ENCODE peak calls at places on chromosomes 16 and 17, in six cellular contexts. I is stimulated activated CD4-positive, alpha-beta T cell treated with anti-CD3 and anti-CD28 coated beads, Interleukin-15, amount 100 ng/mL, for 1 hour; Z is NCI-H460; J is GM20000; L is right lobe of liver; G is IMR-90. P is an unnamed sample.

GRCh38 chr17:22694362-22695227 is 1002.3 kb downstream of the KCNJ18 start:
- DNase-seq in I (no peak), Z (no peak), J (no peak), L (no peak), G (no peak), P (no peak)

GRCh38 chr17:40799859-40800258 is at the start of gene KRT28:
- DNase-seq in I (no peak), Z (no peak), J (no peak), L (no peak), G (no peak), P (no peak)

GRCh38 chr17:43769426-43769825 is 9.4 kb downstream of the DUSP3 start:
- DNase-seq in I (no peak), Z (no peak), J (no peak), L (no peak), G (no peak), P (no peak)

GRCh38 chr17:65413390-65413789 is 148.1 kb downstream of the AXIN2 start:
- DNase-seq in I (no peak), Z (no peak), J (no peak), L (no peak), G (no peak), P (no peak)

GRCh38 chr16:66228791-66229190 is 137.7 kb upstream of the CDH5 start:
- DNase-seq in I (no peak), Z (no peak), J (no peak), L (no peak), G (peak), P (peak)

GRCh38 chr17:59827721-59828477 is 64.8 kb downstream of the TUBD1 start:
- DNase-seq in I (no peak), Z (no peak), J (no peak), L (no peak), G (no peak), P (peak)

GRCh38 chr16:27543801-27544200 is 5.9 kb downstream of the GTF3C1 start:
- DNase-seq in I (no peak), Z (no peak), J (no peak), L (no peak), G (no peak), P (no peak)

GRCh38 chr17:58870747-58871146 is 115.1 kb downstream of the PPM1E start:
- DNase-seq in I (no peak), Z (no peak), J (no peak), L (no peak), G (no peak), P (no peak)

GRCh38 chr17:9959377-9959981 is 54.4 kb upstream of the RCVRN start:
- DNase-seq in I (no peak), Z (peak), J (peak), L (no peak), G (peak), P (peak)

GRCh38 chr17:75288784-75289121 is 480 bp downstream of the SLC25A19 start:
- DNase-seq in I (peak), Z (no peak), J (no peak), L (peak), G (no peak), P (no peak)

GRCh38 chr17:41150026-41150425 is 401 bp upstream of the KRTAP4-5 start:
- DNase-seq in I (no peak), Z (no peak), J (no peak), L (no peak), G (no peak), P (no peak)

GRCh38 chr16:17831330-17831729 is 360.6 kb upstream of the XYLT1 start:
- DNase-seq in I (no peak), Z (peak), J (no peak), L (no peak), G (no peak), P (no peak)

GRCh38 chr16:26198221-26198620 is 506.5 kb downstream of the HS3ST4 start:
- DNase-seq in I (no peak), Z (no peak), J (no peak), L (no peak), G (no peak), P (no peak)

GRCh38 chr17:79116575-79117368 is 42.1 kb downstream of the ENGASE start:
- DNase-seq in I (no peak), Z (no peak), J (no peak), L (no peak), G (no peak), P (no peak)

GRCh38 chr17:19274893-19275292 is 37.7 kb downstream of the EPN2 start:
- DNase-seq in I (no peak), Z (no peak), J (no peak), L (no peak), G (no peak), P (no peak)

GRCh38 chr16:275041-275621 is 613 bp downstream of the RGS11 start:
- DNase-seq in I (no peak), Z (no peak), J (no peak), L (peak), G (no peak), P (no peak)

GRCh38 chr16:54630284-54630967 is 300.2 kb upstream of the IRX5 start:
- DNase-seq in I (no peak), Z (no peak), J (no peak), L (no peak), G (no peak), P (no peak)

GRCh38 chr16:3979070-3979469 is 98.6 kb upstream of the CREBBP start:
- DNase-seq in I (no peak), Z (no peak), J (no peak), L (no peak), G (no peak), P (no peak)

GRCh38 chr17:45170976-45171337 is 9.3 kb downstream of the HEXIM2 start:
- DNase-seq in I (no peak), Z (peak), J (no peak), L (no peak), G (peak), P (peak)

GRCh38 chr17:36188891-36189306 is 7.7 kb downstream of the CCL3L1 start:
- DNase-seq in I (no peak), Z (no peak), J (peak), L (no peak), G (no peak), P (peak)

GRCh38 chr17:9356488-9356911 is 219.1 kb downstream of the STX8 start:
- DNase-seq in I (no peak), Z (no peak), J (no peak), L (no peak), G (no peak), P (no peak)

GRCh38 chr16:3520398-3520797 is 19.6 kb downstream of the CLUAP1 start:
- DNase-seq in I (no peak), Z (no peak), J (no peak), L (no peak), G (peak), P (peak)

GRCh38 chr17:49494937-49495841 is at the start of gene NGFR:
- DNase-seq in I (peak), Z (peak), J (peak), L (no peak), G (peak), P (peak)

GRCh38 chr16:12387786-12388185 is 411.3 kb downstream of the SNX29 start:
- DNase-seq in I (no peak), Z (no peak), J (no peak), L (no peak), G (no peak), P (no peak)

P was measured in mesenchymal stem cell.